ENCODE peak calls at places on chromosome 20, in six cellular contexts. One of them, this sample, is unnamed. For H3K4me1, the result is how much of the 10 kb centered on the place peaks cover.

GRCh38 chr20:35490736-35491181 is 35.4 kb downstream of the CEP250 start:
- DNase-seq in keratinocyte: no peak
- DNase-seq in uterus: no peak
- DNase-seq in adrenal gland: no peak
- DNase-seq in CD4-positive, alpha-beta memory T cell: peak
- DNase-seq in astrocyte: no peak
- DNase-seq in this sample: no peak

GRCh38 chr20:60191014-60191413 is 232.8 kb downstream of the CDH26 start:
- DNase-seq in keratinocyte: no peak
- DNase-seq in astrocyte: no peak
- DNase-seq in CD4-positive, alpha-beta memory T cell: no peak
- DNase-seq in uterus: no peak
- DNase-seq in adrenal gland: no peak
- DNase-seq in this sample: no peak

GRCh38 chr20:24616258-24617079 is 147.0 kb downstream of the SYNDIG1 start:
- DNase-seq in astrocyte: no peak
- DNase-seq in CD4-positive, alpha-beta memory T cell: no peak
- DNase-seq in keratinocyte: no peak
- DNase-seq in uterus: no peak
- DNase-seq in adrenal gland: no peak
- DNase-seq in this sample: no peak

GRCh38 chr20:36499723-36500501 is 41.4 kb upstream of the MYL9 start:
- DNase-seq in uterus: no peak
- DNase-seq in CD4-positive, alpha-beta memory T cell: no peak
- DNase-seq in adrenal gland: no peak
- DNase-seq in keratinocyte: no peak
- DNase-seq in astrocyte: no peak
- DNase-seq in this sample: no peak

GRCh38 chr20:36209921-36210320 is 26.4 kb upstream of the AAR2 start:
- DNase-seq in uterus: no peak
- DNase-seq in keratinocyte: no peak
- DNase-seq in adrenal gland: no peak
- DNase-seq in astrocyte: no peak
- DNase-seq in CD4-positive, alpha-beta memory T cell: no peak
- DNase-seq in this sample: no peak

GRCh38 chr20:50548396-50548795 is 38.2 kb downstream of the PTPN1 start:
- DNase-seq in CD4-positive, alpha-beta memory T cell: no peak
- DNase-seq in keratinocyte: no peak
- DNase-seq in adrenal gland: no peak
- DNase-seq in astrocyte: no peak
- DNase-seq in uterus: no peak
- DNase-seq in this sample: no peak

GRCh38 chr20:5095931-5096330 is 23.8 kb downstream of the PCNA start:
- DNase-seq in CD4-positive, alpha-beta memory T cell: no peak
- DNase-seq in astrocyte: no peak
- DNase-seq in uterus: no peak
- DNase-seq in adrenal gland: no peak
- DNase-seq in keratinocyte: no peak
- DNase-seq in this sample: no peak

GRCh38 chr20:57792386-57793095 is 82.7 kb upstream of the PMEPA1 start:
- DNase-seq in keratinocyte: no peak
- DNase-seq in uterus: no peak
- DNase-seq in adrenal gland: no peak
- DNase-seq in CD4-positive, alpha-beta memory T cell: no peak
- DNase-seq in astrocyte: peak
- DNase-seq in this sample: peak

GRCh38 chr20:47576516-47577033 is 74.9 kb downstream of the NCOA3 start:
- DNase-seq in uterus: peak
- DNase-seq in adrenal gland: peak
- DNase-seq in keratinocyte: no peak
- DNase-seq in astrocyte: peak
- DNase-seq in CD4-positive, alpha-beta memory T cell: no peak
- DNase-seq in this sample: no peak

GRCh38 chr20:5528719-5529256 is 212.0 kb upstream of the PROKR2 start:
- DNase-seq in keratinocyte: peak
- DNase-seq in uterus: peak
- DNase-seq in CD4-positive, alpha-beta memory T cell: peak
- DNase-seq in astrocyte: peak
- DNase-seq in adrenal gland: peak
- DNase-seq in this sample: no peak

GRCh38 chr20:37879003-37879599 is 23.8 kb upstream of the VSTM2L start:
- DNase-seq in uterus: no peak
- DNase-seq in CD4-positive, alpha-beta memory T cell: no peak
- DNase-seq in adrenal gland: no peak
- DNase-seq in keratinocyte: no peak
- DNase-seq in astrocyte: no peak
- DNase-seq in this sample: no peak

GRCh38 chr20:32404017-32404416 is 45.9 kb downstream of the ASXL1 start:
- DNase-seq in CD4-positive, alpha-beta memory T cell: no peak
- DNase-seq in uterus: no peak
- DNase-seq in astrocyte: no peak
- DNase-seq in keratinocyte: no peak
- DNase-seq in adrenal gland: no peak
- DNase-seq in this sample: no peak

GRCh38 chr20:37567671-37568588 is 40.3 kb upstream of the BLCAP start:
- DNase-seq in uterus: no peak
- DNase-seq in CD4-positive, alpha-beta memory T cell: no peak
- DNase-seq in astrocyte: no peak
- DNase-seq in keratinocyte: no peak
- DNase-seq in adrenal gland: no peak
- DNase-seq in this sample: no peak

GRCh38 chr20:50394569-50394968 is 115.6 kb upstream of the PTPN1 start:
- DNase-seq in CD4-positive, alpha-beta memory T cell: no peak
- DNase-seq in adrenal gland: no peak
- DNase-seq in uterus: no peak
- DNase-seq in astrocyte: no peak
- DNase-seq in keratinocyte: no peak
- DNase-seq in this sample: no peak

GRCh38 chr20:47464380-47465101 is 37.1 kb upstream of the NCOA3 start:
- DNase-seq in astrocyte: peak
- DNase-seq in uterus: no peak
- DNase-seq in adrenal gland: peak
- DNase-seq in CD4-positive, alpha-beta memory T cell: no peak
- DNase-seq in keratinocyte: peak
- DNase-seq in this sample: no peak

GRCh38 chr20:32535316-32535952 is 49.7 kb downstream of the NOL4L start:
- DNase-seq in adrenal gland: no peak
- DNase-seq in keratinocyte: no peak
- DNase-seq in CD4-positive, alpha-beta memory T cell: peak
- DNase-seq in astrocyte: no peak
- DNase-seq in uterus: no peak
- DNase-seq in this sample: no peak

GRCh38 chr20:54090230-54091119 is 20.1 kb upstream of the BCAS1 start:
- DNase-seq in keratinocyte: no peak
- DNase-seq in CD4-positive, alpha-beta memory T cell: no peak
- DNase-seq in adrenal gland: no peak
- DNase-seq in uterus: no peak
- DNase-seq in astrocyte: no peak
- DNase-seq in this sample: no peak

GRCh38 chr20:35329435-35330139 is 37.4 kb upstream of the FAM83C start:
- DNase-seq in CD4-positive, alpha-beta memory T cell: no peak
- DNase-seq in keratinocyte: no peak
- DNase-seq in adrenal gland: no peak
- DNase-seq in uterus: no peak
- DNase-seq in astrocyte: no peak
- DNase-seq in this sample: no peak

GRCh38 chr20:19274412-19275015 is 62.1 kb downstream of the SLC24A3 start:
- DNase-seq in CD4-positive, alpha-beta memory T cell: no peak
- DNase-seq in uterus: peak
- DNase-seq in astrocyte: no peak
- DNase-seq in keratinocyte: no peak
- DNase-seq in adrenal gland: peak
- DNase-seq in this sample: peak

GRCh38 chr20:4069741-4070140 is 54.4 kb upstream of the RNF24 start:
- DNase-seq in uterus: no peak
- DNase-seq in CD4-positive, alpha-beta memory T cell: no peak
- DNase-seq in astrocyte: no peak
- DNase-seq in adrenal gland: no peak
- DNase-seq in keratinocyte: no peak
- DNase-seq in this sample: no peak

GRCh38 chr20:39283464-39283863 is 321.3 kb downstream of the DHX35 start:
- DNase-seq in keratinocyte: no peak
- DNase-seq in astrocyte: no peak
- DNase-seq in CD4-positive, alpha-beta memory T cell: no peak
- DNase-seq in uterus: no peak
- DNase-seq in adrenal gland: no peak
- DNase-seq in this sample: no peak

GRCh38 chr20:52971498-52972189 is 514 bp upstream of the TSHZ2 start:
- DNase-seq in CD4-positive, alpha-beta memory T cell: peak
- DNase-seq in adrenal gland: peak
- DNase-seq in keratinocyte: no peak
- DNase-seq in uterus: no peak
- DNase-seq in astrocyte: no peak
- DNase-seq in this sample: no peak

GRCh38 chr20:22568872-22569344 is 15.5 kb downstream of the FOXA2 start:
- DNase-seq in adrenal gland: no peak
- DNase-seq in astrocyte: no peak
- DNase-seq in uterus: no peak
- DNase-seq in CD4-positive, alpha-beta memory T cell: no peak
- DNase-seq in keratinocyte: no peak
- DNase-seq in this sample: no peak

GRCh38 chr20:62892348-62893304 is 31.0 kb upstream of the TCFL5 start:
- DNase-seq in uterus: no peak
- DNase-seq in astrocyte: no peak
- DNase-seq in adrenal gland: no peak
- DNase-seq in CD4-positive, alpha-beta memory T cell: peak
- DNase-seq in keratinocyte: no peak
- DNase-seq in this sample: no peak
- H3K4me1 ChIP-seq in uterus: under half
- H3K4me1 ChIP-seq in astrocyte: under half
- H3K4me1 ChIP-seq in adrenal gland: under half
- H3K4me1 ChIP-seq in CD4-positive, alpha-beta memory T cell: under half
- H3K4me1 ChIP-seq in keratinocyte: under half
- H3K4me1 ChIP-seq in this sample: under half

GRCh38 chr20:51628533-51629398 is 86.2 kb upstream of the NFATC2 start:
- DNase-seq in adrenal gland: no peak
- DNase-seq in uterus: no peak
- DNase-seq in astrocyte: peak
- DNase-seq in keratinocyte: no peak
- DNase-seq in CD4-positive, alpha-beta memory T cell: no peak
- DNase-seq in this sample: no peak
- H3K4me3 ChIP-seq in adrenal gland: no peak
- H3K4me3 ChIP-seq in uterus: no peak
- H3K4me3 ChIP-seq in astrocyte: no peak
- H3K4me3 ChIP-seq in keratinocyte: no peak
- H3K4me3 ChIP-seq in CD4-positive, alpha-beta memory T cell: no peak
- H3K4me3 ChIP-seq in this sample: no peak

GRCh38 chr20:41468994-41469600 is 102.5 kb upstream of the EMILIN3 start:
- DNase-seq in uterus: no peak
- DNase-seq in keratinocyte: no peak
- DNase-seq in CD4-positive, alpha-beta memory T cell: no peak
- DNase-seq in astrocyte: no peak
- DNase-seq in adrenal gland: no peak
- DNase-seq in this sample: no peak

GRCh38 chr20:41469868-41470267 is 103.2 kb upstream of the EMILIN3 start:
- DNase-seq in uterus: no peak
- DNase-seq in keratinocyte: no peak
- DNase-seq in adrenal gland: no peak
- DNase-seq in CD4-positive, alpha-beta memory T cell: no peak
- DNase-seq in astrocyte: no peak
- DNase-seq in this sample: no peak

GRCh38 chr20:41467690-41468089 is 101.1 kb upstream of the EMILIN3 start:
- DNase-seq in keratinocyte: no peak
- DNase-seq in astrocyte: peak
- DNase-seq in adrenal gland: no peak
- DNase-seq in CD4-positive, alpha-beta memory T cell: no peak
- DNase-seq in uterus: no peak
- DNase-seq in this sample: no peak

GRCh38 chr20:41470362-41471095 is 103.9 kb upstream of the EMILIN3 start:
- DNase-seq in CD4-positive, alpha-beta memory T cell: no peak
- DNase-seq in astrocyte: no peak
- DNase-seq in keratinocyte: no peak
- DNase-seq in uterus: no peak
- DNase-seq in adrenal gland: no peak
- DNase-seq in this sample: no peak

DNA sequence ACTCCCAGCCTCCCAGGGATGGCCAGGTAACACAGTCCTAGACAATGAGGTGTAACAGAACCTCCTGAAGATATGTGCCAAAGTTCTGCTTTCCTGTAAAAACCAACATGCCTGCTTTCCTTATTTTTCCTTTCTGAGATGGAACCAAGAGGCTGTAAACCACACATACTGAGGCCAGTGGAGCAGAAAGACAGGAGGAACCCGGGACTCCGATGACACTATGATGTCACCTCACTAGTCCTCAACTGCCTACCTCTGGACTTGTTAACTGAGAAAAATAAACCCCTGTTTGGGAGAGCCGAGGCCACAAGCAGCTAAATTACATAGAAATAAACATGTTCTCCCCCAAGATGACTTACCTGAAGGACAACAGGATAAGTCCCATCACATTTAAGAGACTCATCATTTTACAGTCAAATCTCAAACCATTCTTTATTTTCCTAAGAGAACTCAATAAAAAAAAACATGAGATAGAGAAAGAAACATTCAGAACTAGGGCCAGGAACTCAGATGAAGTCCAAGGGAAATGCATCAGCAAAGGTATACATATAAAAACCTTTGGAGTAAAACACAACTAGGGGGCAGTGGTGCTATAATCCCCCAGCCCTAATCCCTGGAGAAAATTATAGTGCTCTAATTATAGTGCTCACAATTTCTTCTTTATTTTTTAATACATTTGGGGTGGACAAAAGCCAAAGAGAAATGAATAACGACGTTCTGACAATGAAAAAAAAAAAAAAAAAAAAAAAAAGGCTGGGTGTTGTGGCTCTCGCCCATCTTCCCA is 100.4 kb upstream of the EMILIN3 start:
- DNase-seq in CD4-positive, alpha-beta memory T cell: no peak
- DNase-seq in adrenal gland: no peak
- DNase-seq in uterus: no peak
- DNase-seq in astrocyte: no peak
- DNase-seq in keratinocyte: no peak
- DNase-seq in this sample: no peak
- H3K4me1 ChIP-seq in CD4-positive, alpha-beta memory T cell: under half
- H3K4me1 ChIP-seq in adrenal gland: under half
- H3K4me1 ChIP-seq in uterus: under half
- H3K4me1 ChIP-seq in astrocyte: under half
- H3K4me1 ChIP-seq in keratinocyte: under half
- H3K4me1 ChIP-seq in this sample: under half

DNA sequence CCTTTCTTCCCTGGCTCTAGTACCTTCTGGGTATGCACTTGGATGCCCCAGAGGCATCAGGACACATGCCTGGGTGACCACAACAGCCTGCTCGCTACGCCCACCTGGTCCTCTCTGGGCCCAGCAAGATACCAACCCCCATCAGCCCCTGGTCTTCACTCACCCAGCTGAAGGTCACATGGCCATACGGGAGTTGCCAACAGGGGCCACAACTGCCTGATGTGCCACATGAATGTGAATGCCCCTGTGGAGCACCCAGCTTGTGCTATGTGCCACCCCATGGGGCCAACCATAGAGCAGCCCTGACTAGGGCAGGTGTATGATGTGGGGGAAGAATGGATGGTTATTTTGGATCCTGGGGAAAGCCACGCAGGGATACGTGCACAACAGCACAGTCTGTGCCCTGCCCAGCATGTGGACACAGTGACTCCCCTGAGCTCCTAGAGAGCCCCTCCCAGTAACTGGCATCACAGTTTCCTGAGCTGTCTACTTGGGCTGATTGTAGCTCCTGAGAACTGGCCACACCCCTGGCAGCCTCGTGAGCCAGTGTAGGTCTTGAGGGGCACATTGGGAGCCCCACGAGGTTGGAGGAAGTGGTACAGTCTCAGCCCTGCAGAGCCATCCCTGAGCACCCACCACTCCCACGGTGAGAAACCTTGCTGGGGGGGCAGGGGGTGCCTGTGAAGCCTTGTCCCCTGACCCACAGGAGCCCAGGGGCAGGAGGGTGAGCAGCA is 10.5 kb upstream of the PCMTD2 start:
- DNase-seq in keratinocyte: no peak
- DNase-seq in adrenal gland: peak
- DNase-seq in CD4-positive, alpha-beta memory T cell: no peak
- DNase-seq in astrocyte: no peak
- DNase-seq in uterus: peak
- DNase-seq in this sample: no peak
- H3K4me3 ChIP-seq in keratinocyte: no peak
- H3K4me3 ChIP-seq in adrenal gland: no peak
- H3K4me3 ChIP-seq in CD4-positive, alpha-beta memory T cell: no peak
- H3K4me3 ChIP-seq in astrocyte: no peak
- H3K4me3 ChIP-seq in uterus: no peak
- H3K4me3 ChIP-seq in this sample: no peak